ENCODE peak calls at places on chromosomes 11 and 22, in ten cellular contexts. Q is transverse colon, U is heart left ventricle, P is prostate gland, C is cardiac muscle cell, S is PC-9, R is thyroid gland, F is psoas muscle, Z is neuronal stem cell, H is left ventricle myocardium inferior. X is an unnamed sample. For H3K36me3, the result is how much of the 10 kb centered on the place peaks cover.

GRCh38 chr11:130523609-130524008 is 75.2 kb downstream of the ADAMTS15 start:
- DNase-seq in Q (no peak), U (no peak), P (no peak), C (peak), S (peak), R (no peak), F (peak), Z (no peak), H (no peak), X (no peak)

GRCh38 chr22:40193429-40194421 is 16.0 kb downstream of the TNRC6B start:
- DNase-seq in Q (no peak), U (no peak), P (no peak), C (peak), S (no peak), R (peak), F (no peak), Z (no peak), H (no peak), X (no peak)

GRCh38 chr22:47120399-47120798 is 357.9 kb downstream of the TBC1D22A start:
- DNase-seq in Q (no peak), U (no peak), P (no peak), C (no peak), S (no peak), R (no peak), F (no peak), Z (no peak), H (no peak), X (no peak)

GRCh38 chr11:19460718-19461405 is 220.1 kb upstream of the E2F8 start:
- DNase-seq in Q (peak), U (peak), P (no peak), C (peak), S (no peak), R (peak), F (no peak), Z (no peak), H (peak), X (no peak)

GRCh38 chr22:43848366-43849171 is 13.7 kb downstream of the SULT4A1 start:
- DNase-seq in Q (no peak), U (peak), P (no peak), C (peak), S (no peak), R (peak), F (no peak), Z (no peak), H (peak), X (peak)

GRCh38 chr11:126304457-126305072 is 705 bp downstream of the DCPS start:
- DNase-seq in Q (no peak), U (no peak), P (no peak), C (no peak), S (no peak), R (no peak), F (no peak), Z (no peak), H (no peak), X (no peak)

GRCh38 chr11:47438721-47439120 is 10.2 kb downstream of the RAPSN start:
- DNase-seq in Q (no peak), U (no peak), P (no peak), C (no peak), S (no peak), R (no peak), F (no peak), Z (no peak), H (no peak), X (no peak)

GRCh38 chr22:19035474-19036228 is 86.6 kb downstream of the DGCR2 start:
- DNase-seq in Q (no peak), U (no peak), P (no peak), C (peak), S (no peak), R (no peak), F (no peak), Z (peak), H (no peak), X (no peak)

GRCh38 chr11:27352781-27353180 is 10.2 kb downstream of the CCDC34 start:
- DNase-seq in Q (no peak), U (no peak), P (no peak), C (no peak), S (no peak), R (no peak), F (no peak), Z (no peak), H (no peak), X (no peak)

GRCh38 chr22:25754527-25755202 is 12.7 kb downstream of the MYO18B start:
- DNase-seq in Q (peak), U (peak), P (no peak), C (peak), S (no peak), R (peak), F (peak), Z (no peak), H (peak), X (no peak)

GRCh38 chr11:128424867-128425285 is 162.5 kb downstream of the ETS1 start:
- DNase-seq in Q (peak), U (peak), P (no peak), C (peak), S (no peak), R (no peak), F (peak), Z (no peak), H (peak), X (peak)

GRCh38 chr11:118156531-118157185 is 4.0 kb upstream of the SCN4B start:
- DNase-seq in Q (no peak), U (no peak), P (no peak), C (no peak), S (no peak), R (no peak), F (no peak), Z (no peak), H (no peak), X (no peak)

GRCh38 chr11:100734743-100735527 is 47.8 kb downstream of the ARHGAP42 start:
- DNase-seq in Q (no peak), U (no peak), P (no peak), C (no peak), S (no peak), R (no peak), F (no peak), Z (no peak), H (no peak), X (no peak)

GRCh38 chr11:74966651-74967050 is 17.6 kb downstream of the SPCS2 start:
- DNase-seq in Q (no peak), U (no peak), P (no peak), C (no peak), S (no peak), R (no peak), F (no peak), Z (no peak), H (no peak), X (no peak)

GRCh38 chr11:105168457-105168856 is 28.9 kb upstream of the CARD18 start:
- DNase-seq in Q (no peak), U (no peak), P (no peak), C (peak), S (no peak), R (no peak), F (no peak), Z (no peak), H (no peak), X (no peak)

GRCh38 chr11:6387811-6388599 is 2.3 kb upstream of the SMPD1 start:
- DNase-seq in Q (no peak), U (no peak), P (no peak), C (peak), S (no peak), R (no peak), F (no peak), Z (no peak), H (no peak), X (no peak)

GRCh38 chr22:42604403-42604802 is 10.3 kb downstream of the POLDIP3 start:
- DNase-seq in Q (no peak), U (no peak), P (no peak), C (peak), S (no peak), R (peak), F (no peak), Z (no peak), H (no peak), X (no peak)

GRCh38 chr11:36131719-36132349 is 157.4 kb downstream of the COMMD9 start:
- DNase-seq in Q (peak), U (peak), P (peak), C (peak), S (no peak), R (peak), F (peak), Z (peak), H (peak), X (peak)

GRCh38 chr11:119854521-119854920 is 125.5 kb upstream of the NECTIN1 start:
- DNase-seq in Q (peak), U (no peak), P (peak), C (no peak), S (no peak), R (no peak), F (no peak), Z (no peak), H (no peak), X (no peak)

GRCh38 chr11:37511425-37511933 is 913.4 kb upstream of the RAG2 start:
- DNase-seq in Q (no peak), U (no peak), P (no peak), C (peak), S (peak), R (no peak), F (no peak), Z (no peak), H (no peak), X (no peak)

GRCh38 chr11:32056445-32056844 is 34.4 kb upstream of the RCN1 start:
- DNase-seq in Q (no peak), U (no peak), P (no peak), C (peak), S (no peak), R (no peak), F (no peak), Z (no peak), H (no peak), X (no peak)

GRCh38 chr11:133579165-133580031 is 47.1 kb upstream of the OPCML start:
- DNase-seq in Q (no peak), U (no peak), P (no peak), C (no peak), S (no peak), R (no peak), F (no peak), Z (peak), H (no peak), X (no peak)

GRCh38 chr11:9144828-9145227 is 53.4 kb upstream of the SCUBE2 start:
- DNase-seq in Q (no peak), U (no peak), P (no peak), C (no peak), S (peak), R (no peak), F (no peak), Z (no peak), H (no peak), X (no peak)
- H3K36me3 ChIP-seq in Q (under half), U (half or more), P (under half), C (half or more), S (under half), R (under half), F (under half), Z (under half), H (half or more), X (half or more)

GRCh38 chr11:78961938-78962701 is 387.5 kb upstream of the NARS2 start:
- DNase-seq in Q (no peak), U (no peak), P (no peak), C (peak), S (no peak), R (peak), F (no peak), Z (peak), H (no peak), X (no peak)
- H3K36me3 ChIP-seq in Q (under half), U (under half), P (under half), C (under half), S (under half), R (under half), F (under half), Z (under half), H (under half), X (under half)

GRCh38 chr22:20786536-20786979 is 12.6 kb downstream of the SERPIND1 start:
- DNase-seq in Q (no peak), U (peak), P (no peak), C (no peak), S (no peak), R (no peak), F (no peak), Z (no peak), H (no peak), X (no peak)

GRCh38 chr22:20786048-20786447 is 12.1 kb downstream of the SERPIND1 start:
- DNase-seq in Q (no peak), U (no peak), P (no peak), C (no peak), S (no peak), R (no peak), F (no peak), Z (no peak), H (no peak), X (no peak)

GRCh38 chr22:20788627-20789344 is 14.9 kb downstream of the SERPIND1 start:
- DNase-seq in Q (no peak), U (no peak), P (no peak), C (no peak), S (no peak), R (no peak), F (no peak), Z (no peak), H (no peak), X (no peak)

GRCh38 chr22:20787223-20787622 is 13.3 kb downstream of the SERPIND1 start:
- DNase-seq in Q (no peak), U (no peak), P (no peak), C (no peak), S (no peak), R (no peak), F (no peak), Z (no peak), H (no peak), X (no peak)

GRCh38 chr22:20787746-20788626 is 14.1 kb downstream of the SERPIND1 start:
- DNase-seq in Q (no peak), U (no peak), P (no peak), C (no peak), S (no peak), R (peak), F (no peak), Z (no peak), H (no peak), X (no peak)
- H3K36me3 ChIP-seq in Q (under half), U (half or more), P (under half), C (under half), S (under half), R (under half), F (under half), Z (under half), H (under half), X (under half)

DNA sequence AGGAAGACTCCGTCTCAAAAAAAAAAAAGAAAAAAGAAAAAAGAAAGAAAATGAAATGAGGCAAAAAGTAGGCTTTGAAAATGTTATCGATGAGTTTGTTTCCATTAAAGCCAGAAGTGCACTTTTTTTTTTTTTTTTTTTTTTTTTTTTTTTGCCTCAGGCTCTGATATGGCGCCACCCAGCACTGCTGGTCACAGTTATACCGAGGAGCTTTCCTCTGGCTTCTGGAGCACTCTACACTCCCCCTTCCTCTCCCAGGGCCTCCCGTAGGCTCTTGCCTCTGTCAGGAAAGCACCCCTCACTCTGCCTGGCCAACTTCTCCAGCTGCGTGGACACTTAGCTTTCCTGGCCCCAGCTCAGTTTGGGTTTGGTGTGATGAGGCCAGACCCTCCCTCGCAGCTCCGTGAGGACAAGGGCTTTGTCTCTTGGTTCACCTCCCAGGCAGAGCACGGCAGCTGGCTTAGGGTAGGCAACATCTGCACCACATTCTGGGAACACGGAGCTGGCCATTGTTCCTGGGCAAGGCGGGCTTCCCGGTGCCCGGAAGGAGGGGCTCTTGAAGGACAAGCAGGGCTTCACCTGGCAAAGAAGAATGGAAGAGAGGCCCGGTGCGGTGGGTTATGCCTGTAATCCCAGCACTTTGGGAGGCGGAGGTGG is 16.9 kb downstream of the FADS2 start:
- DNase-seq in Q (no peak), U (no peak), P (no peak), C (no peak), S (no peak), R (no peak), F (no peak), Z (no peak), H (no peak), X (no peak)
- H3K36me3 ChIP-seq in Q (under half), U (half or more), P (under half), C (half or more), S (under half), R (under half), F (under half), Z (half or more), H (under half), X (under half)

DNA sequence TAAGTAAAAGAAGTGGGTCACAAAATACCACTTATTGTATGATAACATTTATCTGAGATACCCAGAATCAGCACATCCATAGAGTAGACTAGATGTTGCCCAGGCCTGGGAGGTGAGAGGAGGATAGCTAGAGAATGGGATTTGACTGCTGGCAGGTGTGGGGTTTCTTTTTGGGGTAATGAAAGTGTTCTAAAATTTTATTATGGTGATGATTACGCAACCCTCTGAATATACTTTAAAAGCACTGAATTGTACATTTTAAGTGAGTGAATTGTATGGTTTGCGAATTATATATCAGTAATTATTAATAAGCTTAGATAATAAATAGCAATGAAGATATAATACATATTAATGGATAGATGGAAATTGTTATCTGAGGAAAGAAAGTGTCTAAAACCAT is 35.7 kb upstream of the ACAT1 start:
- DNase-seq in Q (no peak), U (no peak), P (no peak), C (no peak), S (no peak), R (no peak), F (no peak), Z (no peak), H (no peak), X (no peak)
- H3K36me3 ChIP-seq in Q (under half), U (half or more), P (under half), C (under half), S (under half), R (under half), F (under half), Z (under half), H (half or more), X (under half)

GRCh38 chr22:30580896-30581295 is 6.4 kb upstream of the GAL3ST1 start:
- DNase-seq in Q (no peak), U (no peak), P (no peak), C (no peak), S (no peak), R (no peak), F (no peak), Z (no peak), H (no peak), X (no peak)
- H3K36me3 ChIP-seq in Q (half or more), U (half or more), P (half or more), C (half or more), S (under half), R (half or more), F (under half), Z (half or more), H (half or more), X (under half)